ENCODE peak calls at places on chromosomes 7 and 10, in five cellular contexts. M, G, T, O and Y are unnamed samples.
A peak's percentile ranks its signal among the peaks of the same experiment; 100 is the strongest.

GRCh38 chr10:3850999-3851937 is 66.3 kb upstream of the KLF6 start:
- DNase-seq in M (peak; percentile 92), G (peak; percentile 34), T (peak; percentile 93), O (peak; percentile 90), Y (peak; percentile 98)

GRCh38 chr7:140260767-140261486 is 84.1 kb upstream of the KDM7A start:
- DNase-seq in M (no peak), O (no peak), T (no peak), G (no peak), Y (no peak)

GRCh38 chr7:149874644-149875028 is 867 bp downstream of the ATP6V0E2 start:
- DNase-seq in G (no peak), M (no peak), O (no peak), T (no peak), Y (no peak)

GRCh38 chr10:131786756-131787605 is 113.8 kb upstream of the PPP2R2D start:
- DNase-seq in M (no peak), T (peak; percentile 8), O (peak; percentile 14), G (peak; percentile 55), Y (peak; percentile 50)

GRCh38 chr10:75978213-75978612 is 546.8 kb downstream of the LRMDA start:
- DNase-seq in M (no peak), O (peak; percentile 32), T (peak; percentile 59), G (no peak), Y (no peak)

GRCh38 chr7:14720792-14721191 is 181.8 kb downstream of the DGKB start:
- DNase-seq in G (no peak), T (no peak), O (no peak), M (no peak), Y (no peak)

GRCh38 chr10:79047875-79048638 is 20.7 kb upstream of the ZMIZ1 start:
- DNase-seq in G (no peak), O (no peak), T (no peak), M (no peak), Y (no peak)

GRCh38 chr7:1059200-1060091 is 15.1 kb downstream of the GPR146 start:
- DNase-seq in O (peak; percentile 27), T (no peak), G (no peak), M (no peak), Y (peak; percentile 77)

GRCh38 chr7:38822556-38822955 is 86.4 kb downstream of the VPS41 start:
- DNase-seq in G (no peak), T (peak; percentile 42), O (peak; percentile 36), M (no peak), Y (peak; percentile 6)

GRCh38 chr10:132319853-132320669 is 11.9 kb upstream of the LRRC27 start:
- DNase-seq in G (no peak), M (peak; percentile 77), O (peak; percentile 88), T (peak; percentile 90), Y (peak; percentile 87)

GRCh38 chr7:151076863-151077704 is 3.5 kb downstream of the FASTK start:
- DNase-seq in G (no peak), M (no peak), O (no peak), T (no peak), Y (peak; percentile 27)

GRCh38 chr10:33005322-33006282 is 47.6 kb upstream of the ITGB1 start:
- DNase-seq in T (peak; percentile 97), G (peak; percentile 28), M (peak; percentile 96), O (peak; percentile 97), Y (peak; percentile 98)

GRCh38 chr7:138656952-138657351 is 44.2 kb downstream of the SVOPL start:
- DNase-seq in T (no peak), G (no peak), M (no peak), O (no peak), Y (no peak)

GRCh38 chr7:156119771-156120170 is 307.5 kb upstream of the SHH start:
- DNase-seq in G (no peak), O (no peak), M (no peak), T (no peak), Y (no peak)

GRCh38 chr10:62582804-62583208 is 208.6 kb downstream of the ZNF365 start:
- DNase-seq in M (no peak), T (peak; percentile 100), G (peak; percentile 63), O (peak; percentile 96), Y (peak; percentile 72)

GRCh38 chr10:13271552-13272163 is 28.2 kb downstream of the PHYH start:
- DNase-seq in T (no peak), M (no peak), O (no peak), G (peak; percentile 10), Y (peak; percentile 16)
- H3K4me3 ChIP-seq in T (no peak overlapping the region), M (no peak overlapping the region), O (no peak overlapping the region), G (no peak overlapping the region), Y (no peak overlapping the region)

GRCh38 chr7:34900891-34901493 is 136.3 kb downstream of the DPY19L1 start:
- DNase-seq in T (no peak), M (no peak), G (no peak), O (no peak), Y (peak; percentile 12)
- TF ChIP-seq CTCF in T (no peak), M (no peak), G (no peak), O (peak; percentile 25), Y (peak; percentile 9)

DNA sequence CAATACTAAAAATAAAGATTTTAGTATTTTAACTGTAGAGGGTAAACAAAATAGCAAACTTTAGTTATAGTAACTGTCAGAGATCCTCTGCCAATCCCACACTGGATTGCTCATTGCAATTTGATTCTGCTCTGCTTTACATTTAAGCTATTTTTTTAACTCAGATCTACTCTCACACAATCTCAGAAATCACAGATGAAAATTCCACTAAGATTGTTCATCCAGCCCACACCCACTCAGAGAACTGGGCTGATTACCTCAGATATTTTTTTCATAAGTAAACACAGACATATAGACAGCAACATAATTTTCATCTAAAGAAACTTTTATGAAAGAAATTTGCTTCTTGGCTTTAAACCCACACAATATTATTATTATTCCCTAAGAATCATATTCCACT is 7.0 kb downstream of the OSBPL3 start:
- DNase-seq in M (no peak), T (peak; percentile 80), G (no peak), O (peak; percentile 69), Y (peak; percentile 71)
- H3K4me3 ChIP-seq in M (no peak overlapping the region), T (no peak overlapping the region), G (no peak overlapping the region), O (no peak overlapping the region), Y (no peak overlapping the region)

DNA sequence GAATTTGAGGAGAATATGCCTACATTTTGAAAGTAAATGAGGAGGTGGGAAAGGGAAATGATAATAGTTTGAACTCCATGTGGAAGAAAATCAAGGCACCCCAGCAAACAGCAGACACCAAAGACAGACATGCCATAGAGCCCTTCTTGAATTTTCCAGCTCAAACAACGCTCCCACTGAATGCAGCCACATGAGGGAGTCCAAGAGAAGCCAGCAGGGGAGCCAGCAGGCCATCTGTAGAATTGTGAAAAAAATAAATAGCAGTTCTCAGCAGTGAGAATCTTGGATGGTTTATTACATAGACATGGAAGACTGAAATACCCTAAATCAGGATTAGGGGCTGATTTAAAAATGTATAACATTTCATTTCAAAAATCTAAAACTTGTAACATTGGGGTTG is 1567.3 kb upstream of the LRRTM3 start:
- DNase-seq in O (peak; percentile 10), T (peak; percentile 4), G (no peak), M (no peak), Y (peak; percentile 35)
- TF ChIP-seq CTCF in O (peak; percentile 55), T (peak; percentile 72), G (peak; percentile 22), M (peak; percentile 77), Y (peak; percentile 80)

DNA sequence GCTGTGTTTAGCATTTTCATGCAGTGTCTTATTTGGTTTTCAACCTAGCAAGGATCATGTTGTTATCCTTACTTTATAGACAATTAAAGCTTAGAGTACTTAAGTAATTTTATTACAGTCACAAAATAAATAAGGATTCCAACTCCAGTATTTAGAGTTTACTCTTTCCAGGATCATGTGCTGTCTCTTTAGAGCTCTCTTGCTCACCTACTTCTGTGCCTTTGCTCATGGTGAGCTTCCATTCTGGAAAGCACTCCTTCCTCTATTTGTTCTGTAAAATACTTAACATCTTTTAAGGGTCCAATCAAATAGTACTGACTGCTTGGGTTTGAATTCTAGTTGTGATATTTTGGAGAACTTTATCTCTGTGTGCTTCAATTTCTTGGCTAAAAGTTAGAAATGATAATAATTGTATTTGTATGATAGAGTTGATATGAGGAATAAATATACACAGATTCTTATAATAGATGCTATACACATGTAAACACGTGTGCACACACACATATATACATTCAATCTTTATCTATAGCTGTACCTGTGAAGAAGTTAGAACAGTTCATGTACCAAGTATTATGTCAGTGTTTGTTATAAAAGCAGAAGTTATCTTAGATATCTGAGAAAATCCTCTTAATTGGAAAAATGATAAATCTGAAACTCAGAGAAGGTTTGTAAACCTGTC is 18.2 kb upstream of the CALCR start:
- DNase-seq in T (no peak), G (no peak), M (no peak), O (no peak), Y (no peak)
- H3K4me3 ChIP-seq in T (no peak overlapping the region), G (no peak overlapping the region), M (no peak overlapping the region), O (no peak overlapping the region), Y (no peak overlapping the region)

DNA sequence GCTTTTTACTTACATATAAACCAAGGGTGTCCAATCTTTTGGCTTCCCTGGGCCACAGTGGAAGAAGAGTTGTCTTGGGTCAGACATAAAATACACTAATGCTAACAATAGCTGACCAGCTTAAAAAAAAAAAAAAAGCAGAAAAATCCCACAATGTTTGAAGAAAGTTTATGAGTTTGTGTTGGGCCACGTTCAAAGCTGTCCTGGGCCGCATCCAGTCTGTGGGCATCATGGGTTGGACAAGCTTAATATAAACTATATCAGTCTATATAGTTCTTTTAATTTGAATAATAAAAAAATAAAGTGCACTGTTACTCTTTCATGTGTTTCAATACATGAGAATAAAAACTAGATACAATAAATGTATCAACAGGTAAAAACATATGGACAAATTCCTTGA is 179.9 kb downstream of the DNAJC1 start:
- DNase-seq in M (no peak), G (no peak), T (no peak), O (no peak), Y (no peak)
- TF ChIP-seq CTCF in M (no peak), G (no peak), T (no peak), O (no peak), Y (no peak)

GRCh38 chr7:47453093-47454056 is 128.5 kb downstream of the TNS3 start:
- DNase-seq in M (peak; percentile 77), G (peak; percentile 66), T (peak; percentile 90), O (peak; percentile 80), Y (peak; percentile 89)
- H3K4me3 ChIP-seq in M (peak overlapping the region; percentile 29), G (no peak overlapping the region), T (no peak overlapping the region), O (peak overlapping the region; percentile 8), Y (no peak overlapping the region)

GRCh38 chr10:120824864-120825263 is 26.3 kb upstream of the WDR11 start:
- DNase-seq in O (peak; percentile 6), M (no peak), T (peak; percentile 23), G (no peak), Y (peak; percentile 34)
- TF ChIP-seq CTCF in O (peak; percentile 62), M (peak; percentile 57), T (peak; percentile 11), G (peak; percentile 18), Y (peak; percentile 62)